ENCODE peak calls at places on chromosomes 4 and X, in eight cellular contexts. N is heart left ventricle; B is endothelial cell; K is HCEC 1CT; A is activated CD8-positive, alpha-beta T cell treated with anti-CD3 and anti-CD28 coated beads, Interleukin-2, amount 10 ng/mL, durations not matched to agents 7 days and 5 days; X is H9; Z is pons; E is GM10248. P is an unnamed sample.

GRCh38 chr4:6201580-6202091 is 1.3 kb upstream of the JAKMIP1 start:
- DNase-seq in X (no peak), B (no peak), K (no peak), A (peak; percentile 31), E (peak; percentile 39), Z (no peak), N (no peak), P (no peak)

GRCh38 chr4:37652747-37653527 is 33.2 kb downstream of the RELL1 start:
- DNase-seq in E (no peak), B (no peak), Z (no peak), K (no peak), N (no peak), A (no peak), X (no peak), P (no peak)

GRCh38 chr4:76156635-76157034 is 8.4 kb upstream of the NUP54 start:
- DNase-seq in A (no peak), X (no peak), B (no peak), N (no peak), K (no peak), E (no peak), Z (no peak), P (no peak)

GRCh38 chr4:78971326-78971725 is 32.1 kb upstream of the PAQR3 start:
- DNase-seq in E (no peak), K (no peak), X (no peak), A (no peak), Z (peak; percentile 36), N (peak; percentile 22), B (no peak), P (no peak)

GRCh38 chr4:17013382-17014006 is 115.0 kb upstream of the LDB2 start:
- DNase-seq in X (no peak), B (no peak), N (no peak), E (no peak), Z (no peak), K (no peak), A (no peak), P (no peak)

GRCh38 chr4:26192921-26193894 is 127.6 kb upstream of the RBPJ start:
- DNase-seq in Z (peak; percentile 57), B (no peak), E (peak; percentile 59), A (no peak), N (no peak), X (no peak), K (no peak), P (no peak)

GRCh38 chr4:54954656-54955388 is 170.6 kb downstream of the KDR start:
- DNase-seq in E (no peak), A (no peak), N (no peak), X (no peak), K (no peak), Z (no peak), B (no peak), P (peak; percentile 48)

GRCh38 chr4:156945532-156945931 is 26.1 kb downstream of the PDGFC start:
- DNase-seq in X (no peak), K (no peak), A (no peak), B (no peak), N (no peak), E (no peak), Z (no peak), P (no peak)

GRCh38 chr4:62131049-62131448 is 930.9 kb downstream of the ADGRL3 start:
- DNase-seq in Z (no peak), A (no peak), N (no peak), K (no peak), X (no peak), B (no peak), E (no peak), P (no peak)

GRCh38 chrX:78321809-78322208 is 5.6 kb downstream of the CYSLTR1 start:
- DNase-seq in E (peak; percentile 33), X (no peak), B (no peak), N (peak; percentile 35), K (no peak), Z (peak; percentile 47), A (peak; percentile 67), P (peak; percentile 42)

GRCh38 chrX:41406211-41406610 is 40.9 kb upstream of the NYX start:
- DNase-seq in K (peak; percentile 31), B (no peak), N (no peak), A (no peak), Z (no peak), X (no peak), E (no peak), P (no peak)

GRCh38 chrX:6826856-6827255 is 291.9 kb upstream of the VCX3A start:
- DNase-seq in K (no peak), X (no peak), B (no peak), A (no peak), Z (no peak), N (no peak), E (no peak), P (no peak)

GRCh38 chr4:13097971-13098370 is 386.2 kb downstream of the RAB28 start:
- DNase-seq in A (no peak), Z (no peak), E (no peak), K (no peak), N (no peak), X (no peak), B (no peak), P (no peak)

P was measured in Right ventricle myocardium superior.